ENCODE peak calls at places on chromosomes 2 and 18, in nine cellular contexts. U is transverse colon, G is right lobe of liver, K is body of pancreas, D is ovary, P is adrenal gland, H is tibial nerve, O is gastrocnemius medialis, Z is A549. B is an unnamed sample.

GRCh38 chr18:11498821-11499220 is 110.6 kb upstream of the SLC35G4 start:
- DNase-seq in K (no peak), G (no peak), Z (no peak), U (no peak), H (no peak), O (no peak), D (no peak), P (no peak), B (no peak)

GRCh38 chr18:58813090-58813489 is 51.6 kb upstream of the ZNF532 start:
- DNase-seq in K (no peak), D (no peak), Z (no peak), U (no peak), O (no peak), P (no peak), H (no peak), G (no peak), B (no peak)

GRCh38 chr2:229261076-229261475 is 10.0 kb downstream of the PID1 start:
- DNase-seq in P (no peak), O (no peak), Z (no peak), K (no peak), D (no peak), U (no peak), G (no peak), H (no peak), B (no peak)

GRCh38 chr18:5238371-5238758 is 41.3 kb upstream of the AKAIN1 start:
- DNase-seq in U (peak; percentile 82), G (peak; percentile 91), H (no peak), O (peak; percentile 36), D (peak; percentile 67), P (peak; percentile 29), Z (peak; percentile 27), K (peak; percentile 85), B (peak; percentile 91)

GRCh38 chr18:1585881-1586488 is 681.3 kb downstream of the ADCYAP1 start:
- DNase-seq in O (no peak), Z (peak; percentile 13), U (no peak), P (no peak), G (no peak), D (no peak), K (no peak), H (no peak), B (no peak)

GRCh38 chr2:119694994-119695521 is 16.1 kb downstream of the TMEM177 start:
- DNase-seq in U (no peak), P (no peak), D (peak; percentile 53), Z (no peak), O (no peak), K (peak; percentile 25), G (no peak), H (no peak), B (no peak)

GRCh38 chr2:225766431-225766830 is 366.9 kb downstream of the NYAP2 start:
- DNase-seq in G (no peak), D (no peak), H (no peak), O (no peak), Z (peak; percentile 4), P (no peak), K (no peak), U (no peak), B (no peak)

GRCh38 chr2:149645391-149645790 is 57.8 kb upstream of the MMADHC start:
- DNase-seq in G (no peak), H (no peak), O (no peak), Z (no peak), U (no peak), D (no peak), P (no peak), K (no peak), B (no peak)

GRCh38 chr2:30267576-30267975 is 36.2 kb downstream of the LBH start:
- DNase-seq in Z (no peak), P (no peak), G (no peak), K (no peak), D (no peak), H (no peak), O (no peak), U (no peak), B (no peak)

GRCh38 chr2:30266051-30266621 is 34.8 kb downstream of the LBH start:
- DNase-seq in G (no peak), K (peak; percentile 12), U (peak; percentile 34), O (no peak), H (no peak), Z (no peak), D (peak; percentile 44), P (no peak), B (peak; percentile 90)

GRCh38 chr2:30266705-30267104 is 35.4 kb downstream of the LBH start:
- DNase-seq in U (no peak), G (no peak), O (no peak), Z (no peak), H (no peak), P (no peak), D (no peak), K (no peak), B (peak; percentile 78)

GRCh38 chr2:30268296-30268871 is 37.0 kb downstream of the LBH start:
- DNase-seq in Z (no peak), U (no peak), P (no peak), O (no peak), K (no peak), D (no peak), H (no peak), G (no peak), B (no peak)

DNA sequence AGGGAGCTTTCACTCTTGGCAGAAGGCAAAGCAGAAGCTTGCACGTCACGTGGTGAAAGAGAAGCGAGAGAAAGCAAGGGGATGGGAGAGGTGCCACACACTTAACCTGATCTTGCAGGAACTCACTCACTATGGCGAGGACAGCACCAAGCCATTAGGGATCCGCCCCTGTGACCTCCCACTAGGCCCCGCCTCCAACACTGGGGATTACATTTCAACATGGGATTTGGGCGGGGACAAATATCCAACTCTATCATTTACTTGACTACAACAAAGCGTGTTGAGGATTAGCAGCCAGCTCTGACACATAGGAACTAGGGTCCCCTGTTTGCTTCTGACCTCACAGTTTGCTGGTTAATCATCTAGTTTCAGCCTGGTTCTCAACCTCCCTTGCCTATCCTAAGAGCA is 35.8 kb downstream of the LBH start:
- DNase-seq in G (no peak), K (no peak), D (no peak), P (no peak), Z (no peak), U (peak; percentile 19), O (no peak), H (no peak), B (peak; percentile 76)
- TF ChIP-seq POLR2A in G (no peak), K (no peak), D (no peak), P (no peak), Z (no peak), U (no peak), O (no peak), H (no peak), B (no peak)

DNA sequence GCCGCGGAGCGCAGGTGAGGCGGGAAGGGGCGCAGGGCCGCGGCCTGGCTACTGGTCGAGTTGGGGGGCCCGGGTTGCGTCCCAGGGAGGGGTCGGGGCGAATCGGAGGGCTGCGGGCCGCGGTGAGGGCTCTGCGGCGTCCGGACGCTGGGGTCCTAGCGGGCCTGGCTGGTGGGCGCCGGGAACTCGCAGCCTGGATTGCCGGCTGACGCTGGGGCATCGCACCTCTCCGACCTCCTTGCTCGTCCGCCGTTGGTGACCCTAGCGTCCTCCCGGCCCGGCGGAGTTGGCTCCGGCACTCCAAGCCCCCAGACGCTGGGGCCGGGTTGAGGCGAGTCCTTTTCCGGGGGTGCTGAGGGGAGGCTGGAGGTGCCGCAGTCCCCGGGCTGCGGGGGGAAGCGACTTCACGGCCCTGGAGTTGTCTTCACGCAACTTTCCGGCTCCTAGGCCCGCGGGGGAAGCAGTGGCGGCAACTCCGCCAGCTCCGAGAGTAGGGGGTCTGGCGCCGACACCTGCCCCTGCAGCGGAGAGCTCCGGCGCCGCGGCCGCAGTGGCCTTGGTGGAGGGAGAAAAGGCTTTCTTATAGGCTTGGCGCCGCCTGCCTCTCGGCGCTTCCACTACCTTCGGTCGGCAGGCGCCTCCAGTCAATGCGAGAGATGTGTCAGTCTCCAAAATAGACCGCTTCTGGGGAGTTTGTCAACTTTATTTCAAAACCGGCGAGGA is 70.3 kb downstream of the HAUS1 start:
- DNase-seq in U (peak; percentile 20), K (peak; percentile 12), G (peak; percentile 61), P (peak; percentile 36), H (no peak), O (peak; percentile 84), D (peak; percentile 47), Z (no peak), B (no peak)
- TF ChIP-seq POLR2A in U (no peak), K (no peak), G (no peak), P (no peak), H (no peak), O (peak; percentile 95), D (no peak), Z (no peak), B (no peak)

DNA sequence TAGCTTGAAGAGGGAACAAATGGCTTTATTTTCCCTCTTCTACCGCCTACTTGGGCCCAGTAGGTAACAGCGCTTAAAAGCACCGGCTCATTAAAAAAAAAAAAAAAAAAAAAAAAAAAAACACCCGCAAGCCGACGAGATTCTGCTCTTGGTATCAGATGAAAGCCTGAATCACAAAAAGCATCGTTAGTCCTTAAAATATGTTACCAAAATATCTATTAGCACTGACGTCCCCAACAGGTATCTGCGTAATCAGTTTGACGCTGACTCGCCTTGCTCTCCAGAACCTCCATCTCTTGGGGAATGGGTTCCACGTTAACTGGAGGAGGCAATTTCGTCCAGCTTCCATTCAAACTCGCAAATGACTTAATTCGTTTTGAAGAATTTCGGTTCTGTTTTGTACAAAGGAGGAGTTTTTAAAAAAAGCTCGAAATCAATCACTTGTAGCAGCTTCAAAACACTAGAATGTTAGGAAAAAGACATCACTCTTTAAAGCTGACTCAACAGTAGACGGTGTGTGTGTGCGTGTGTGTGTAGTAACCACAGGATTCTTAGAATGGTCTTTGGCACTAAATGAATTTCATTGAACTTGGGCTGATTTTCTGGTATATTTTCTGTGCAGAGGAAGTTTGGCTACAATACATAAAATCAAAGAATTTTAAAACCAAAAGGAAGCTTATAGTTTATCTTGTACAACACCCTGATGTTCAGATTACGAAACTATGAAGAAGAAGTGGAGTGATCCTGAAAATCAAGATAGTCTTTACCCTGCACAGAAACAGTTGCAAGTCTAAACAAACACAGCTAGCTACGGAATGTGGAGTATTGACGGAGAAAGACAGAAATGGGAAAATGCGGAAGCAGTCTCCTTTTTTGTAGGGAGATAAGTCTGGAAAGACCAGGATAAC is 1.1 kb upstream of the PGAP1 start:
- DNase-seq in U (no peak), G (no peak), Z (peak; percentile 29), O (no peak), D (no peak), P (peak; percentile 29), H (no peak), K (peak; percentile 8), B (no peak)
- TF ChIP-seq POLR2A in U (no peak), G (no peak), Z (no peak), O (no peak), D (no peak), P (no peak), H (no peak), K (no peak), B (no peak)

GRCh38 chr2:128319773-128320608 is 1.3 kb upstream of the HS6ST1 start:
- DNase-seq in K (no peak), H (no peak), D (peak; percentile 45), Z (no peak), P (no peak), U (no peak), O (no peak), G (no peak), B (peak; percentile 85)

GRCh38 chr2:128317186-128317897 is 1.3 kb downstream of the HS6ST1 start:
- DNase-seq in K (peak; percentile 62), P (peak; percentile 32), D (peak; percentile 55), H (peak; percentile 15), G (peak; percentile 68), U (peak; percentile 52), Z (no peak), O (no peak), B (peak; percentile 93)

GRCh38 chr2:128319457-128319772 is 747 bp upstream of the HS6ST1 start:
- DNase-seq in G (no peak), P (peak; percentile 21), K (no peak), H (no peak), U (no peak), D (no peak), O (no peak), Z (no peak), B (no peak)

GRCh38 chr2:128320609-128321420 is 2.1 kb upstream of the HS6ST1 start:
- DNase-seq in Z (no peak), P (no peak), H (no peak), G (no peak), K (no peak), D (no peak), U (no peak), O (peak; percentile 43), B (no peak)

DNA sequence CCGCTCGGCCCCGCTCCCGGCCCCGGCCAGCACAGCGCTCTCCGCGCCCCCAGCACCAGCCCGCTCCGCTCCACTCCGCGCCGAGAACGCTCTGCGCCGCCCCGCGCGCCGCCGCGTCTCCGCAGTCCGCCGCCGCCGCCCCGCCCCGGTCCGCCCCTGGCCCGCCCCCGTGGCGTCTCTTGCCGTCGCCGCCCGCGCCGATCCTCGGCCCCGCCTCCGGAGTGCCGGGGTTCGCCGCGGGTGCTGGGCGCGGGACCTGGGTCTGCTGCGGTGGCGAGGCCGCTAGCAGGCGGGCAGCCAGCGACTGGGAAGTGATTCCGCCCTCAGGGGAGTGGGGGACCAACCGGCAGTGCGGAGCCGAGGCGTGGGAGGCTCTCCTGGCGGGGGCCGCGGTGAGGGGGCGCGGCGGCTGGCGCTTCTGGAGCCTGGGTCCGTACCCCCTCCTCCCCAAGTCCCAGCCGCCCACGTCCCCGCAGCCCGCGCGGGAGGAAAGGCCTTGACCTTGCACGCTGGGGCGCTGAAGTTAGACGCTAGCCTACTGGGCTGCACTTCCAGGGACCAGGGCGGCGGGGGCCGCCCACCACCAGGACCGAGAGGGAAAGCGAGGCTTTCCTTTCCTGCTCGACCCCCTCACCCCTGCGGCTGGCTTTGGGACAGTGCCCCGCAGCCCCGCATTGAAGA is at the start of gene HS6ST1:
- DNase-seq in D (peak; percentile 93), H (peak; percentile 81), K (peak; percentile 88), Z (peak; percentile 76), G (peak; percentile 91), O (peak; percentile 76), P (peak; percentile 91), U (peak; percentile 91), B (peak; percentile 97)
- TF ChIP-seq POLR2A in D (peak; percentile 24), H (no peak), K (peak; percentile 19), Z (peak; percentile 82), G (peak; percentile 85), O (peak; percentile 79), P (peak; percentile 60), U (no peak), B (no peak)

B was measured in spleen.